ENCODE peak calls at places on chromosomes 5 and 9, in eight cellular contexts. P, S, I, O, B, Q, M and V are unnamed samples.

GRCh38 chr5:150080696-150081435 is 5.5 kb downstream of the CSF1R start:
- DNase-seq in P (no peak), S (no peak), I (no peak), O (no peak), B (no peak), Q (no peak), M (no peak), V (no peak)

GRCh38 chr5:175383350-175383749 is 60.6 kb downstream of the DRD1 start:
- DNase-seq in P (no peak), S (no peak), I (no peak), O (no peak), B (no peak), Q (no peak), M (no peak), V (no peak)

GRCh38 chr9:16622541-16622940 is 247.9 kb downstream of the BNC2 start:
- DNase-seq in P (no peak), S (no peak), I (no peak), O (no peak), B (no peak), Q (no peak), M (no peak), V (no peak)

GRCh38 chr5:65395526-65396155 is 86.1 kb downstream of the ADAMTS6 start:
- DNase-seq in P (peak; percentile 34), S (no peak), I (peak; percentile 44), O (no peak), B (no peak), Q (no peak), M (no peak), V (no peak)

GRCh38 chr5:80153586-80154126 is 102.2 kb downstream of the SERINC5 start:
- DNase-seq in P (no peak), S (no peak), I (no peak), O (no peak), B (no peak), Q (no peak), M (no peak), V (no peak)

GRCh38 chr5:109373932-109374331 is 35.8 kb downstream of the PJA2 start:
- DNase-seq in P (no peak), S (no peak), I (no peak), O (no peak), B (no peak), Q (no peak), M (no peak), V (no peak)

GRCh38 chr5:131265318-131265803 is 1.5 kb downstream of the CDC42SE2 start:
- DNase-seq in P (peak; percentile 44), S (no peak), I (peak; percentile 38), O (no peak), B (no peak), Q (peak; percentile 78), M (no peak), V (peak; percentile 68)

GRCh38 chr5:177496111-177497010 is 1.0 kb downstream of the PDLIM7 start:
- DNase-seq in P (peak; percentile 95), S (peak; percentile 67), I (peak; percentile 90), O (peak; percentile 86), B (no peak), Q (peak; percentile 90), M (no peak), V (peak; percentile 32)

GRCh38 chr5:157689942-157690689 is 18.8 kb downstream of the C5orf52 start:
- DNase-seq in P (no peak), S (no peak), I (no peak), O (no peak), B (no peak), Q (no peak), M (no peak), V (no peak)

GRCh38 chr5:19886123-19886921 is 101.7 kb downstream of the CDH18 start:
- DNase-seq in P (peak; percentile 71), S (peak; percentile 34), I (peak; percentile 75), O (no peak), B (no peak), Q (no peak), M (peak; percentile 46), V (no peak)

GRCh38 chr9:93321220-93321610 is 130.3 kb upstream of the FAM120A start:
- DNase-seq in P (no peak), S (no peak), I (no peak), O (no peak), B (no peak), Q (no peak), M (no peak), V (no peak)

GRCh38 chr9:112831281-112831851 is 59.3 kb downstream of the SLC46A2 start:
- DNase-seq in P (no peak), S (no peak), I (no peak), O (no peak), B (no peak), Q (peak; percentile 6), M (no peak), V (peak; percentile 61)

GRCh38 chr5:83034552-83035181 is 42.5 kb downstream of the TMEM167A start:
- DNase-seq in P (no peak), S (no peak), I (no peak), O (no peak), B (no peak), Q (no peak), M (no peak), V (no peak)

GRCh38 chr9:130043654-130044623 is 950 bp upstream of the FNBP1 start:
- DNase-seq in P (peak; percentile 44), S (no peak), I (no peak), O (peak; percentile 76), B (no peak), Q (no peak), M (no peak), V (no peak)

GRCh38 chr5:139925650-139926640 is 117.2 kb downstream of the NRG2 start:
- DNase-seq in P (no peak), S (no peak), I (no peak), O (no peak), B (no peak), Q (no peak), M (no peak), V (no peak)

GRCh38 chr5:43661102-43661501 is 58.1 kb downstream of the NNT start:
- DNase-seq in P (peak; percentile 52), S (no peak), I (peak; percentile 58), O (no peak), B (no peak), Q (peak; percentile 51), M (no peak), V (no peak)

GRCh38 chr9:36721846-36722588 is 149.3 kb downstream of the MELK start:
- DNase-seq in P (no peak), S (no peak), I (no peak), O (no peak), B (no peak), Q (peak; percentile 6), M (no peak), V (peak; percentile 19)

GRCh38 chr9:7316967-7317366 is 482.6 kb downstream of the DMAC1 start:
- DNase-seq in P (no peak), S (no peak), I (no peak), O (no peak), B (no peak), Q (no peak), M (no peak), V (no peak)

GRCh38 chr5:141868541-141868940 is 9.7 kb downstream of the PCDH1 start:
- DNase-seq in P (no peak), S (no peak), I (no peak), O (no peak), B (no peak), Q (no peak), M (no peak), V (no peak)

GRCh38 chr9:79477955-79478751 is 93.6 kb upstream of the TLE4 start:
- DNase-seq in P (peak; percentile 31), S (no peak), I (peak; percentile 56), O (no peak), B (peak; percentile 14), Q (peak; percentile 70), M (no peak), V (peak; percentile 13)